ENCODE peak calls at places on chromosomes 3 and 15, in four cellular contexts. F, C, Z and I are unnamed samples.

GRCh38 chr3:49358884-49359225 is 702 bp upstream of the GPX1 start:
- DNase-seq in F (no peak), C (peak), Z (no peak), I (no peak)

GRCh38 chr3:188076176-188076575 is 77.8 kb upstream of the LPP start:
- DNase-seq in F (no peak), C (no peak), Z (no peak), I (no peak)

GRCh38 chr3:124559650-124560405 is 170.4 kb upstream of the UMPS start:
- DNase-seq in F (peak), C (peak), Z (peak), I (peak)

GRCh38 chr15:62444104-62445027 is 279.3 kb upstream of the C2CD4B start:
- DNase-seq in F (peak), C (no peak), Z (no peak), I (no peak)

GRCh38 chr3:19662516-19662915 is 271.5 kb downstream of the EFHB start:
- DNase-seq in F (no peak), C (no peak), Z (no peak), I (no peak)

GRCh38 chr3:96700322-96701315 is 113.8 kb upstream of the EPHA6 start:
- DNase-seq in F (no peak), C (no peak), Z (no peak), I (no peak)

GRCh38 chr3:71482771-71483170 is 100.8 kb downstream of the FOXP1 start:
- DNase-seq in F (no peak), C (no peak), Z (no peak), I (no peak)

GRCh38 chr15:95262866-95263564 is 1031.7 kb downstream of the MCTP2 start:
- DNase-seq in F (peak), C (no peak), Z (no peak), I (no peak)

GRCh38 chr15:54288049-54288448 is 309.8 kb downstream of the UNC13C start:
- DNase-seq in F (no peak), C (no peak), Z (no peak), I (no peak)

GRCh38 chr15:47991376-47991775 is 129.4 kb upstream of the SLC24A5 start:
- DNase-seq in F (peak), C (no peak), Z (no peak), I (no peak)

GRCh38 chr15:87733005-87733404 is 523.5 kb downstream of the NTRK3 start:
- DNase-seq in F (peak), C (no peak), Z (no peak), I (no peak)

GRCh38 chr15:90592144-90592887 is 62.6 kb downstream of the CRTC3 start:
- DNase-seq in F (peak), C (no peak), Z (no peak), I (no peak)

GRCh38 chr3:10516835-10517465 is 11.6 kb upstream of the ATP2B2 start:
- DNase-seq in F (no peak), C (no peak), Z (no peak), I (no peak)

GRCh38 chr3:190249414-190249813 is 72.8 kb downstream of the CLDN1 start:
- DNase-seq in F (no peak), C (no peak), Z (no peak), I (no peak)

GRCh38 chr3:13479332-13479581 is 849 bp upstream of the HDAC11 start:
- DNase-seq in F (peak), C (no peak), Z (peak), I (no peak)

GRCh38 chr3:190596341-190597285 is 82.7 kb downstream of the IL1RAP start:
- DNase-seq in F (no peak), C (no peak), Z (no peak), I (no peak)

GRCh38 chr3:72739521-72740466 is 108.5 kb downstream of the SHQ1 start:
- DNase-seq in F (peak), C (no peak), Z (peak), I (no peak)

GRCh38 chr15:90585863-90586262 is 56.1 kb downstream of the CRTC3 start:
- DNase-seq in F (peak), C (no peak), Z (no peak), I (no peak)

GRCh38 chr3:127803619-127804018 is 18.7 kb downstream of the MGLL start:
- DNase-seq in F (peak), C (no peak), Z (no peak), I (no peak)

GRCh38 chr3:63937661-63938651 is 25.8 kb upstream of the SCAANT1 start:
- DNase-seq in F (no peak), C (no peak), Z (no peak), I (no peak)

GRCh38 chr3:141279074-141279945 is 47.7 kb downstream of the PXYLP1 start:
- DNase-seq in F (peak), C (no peak), Z (peak), I (peak)
- TF ChIP-seq CTCF in F (peak), C (peak), Z (no peak), I (peak)

DNA sequence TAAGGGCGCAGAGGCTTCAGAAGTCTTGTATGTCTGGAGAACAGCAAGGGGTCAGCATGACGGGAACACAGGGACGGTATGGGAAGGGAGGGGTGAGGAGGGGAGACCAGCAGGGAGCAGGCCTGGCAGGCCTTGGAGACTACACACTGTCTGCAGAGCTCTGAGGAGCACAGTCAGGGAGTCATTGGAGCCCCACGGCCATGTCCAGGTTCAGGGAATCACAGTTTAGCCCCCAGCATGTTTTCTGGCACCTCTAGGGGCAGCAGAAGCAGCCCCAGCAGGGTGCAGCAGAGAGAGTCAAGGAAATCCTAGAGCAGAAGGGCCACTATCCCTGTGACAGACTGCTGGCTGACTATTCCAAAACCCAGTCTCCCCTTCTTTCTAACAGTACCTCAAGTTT is 3.2 kb downstream of the LAMP3 start:
- DNase-seq in F (no peak), C (no peak), Z (no peak), I (no peak)
- TF ChIP-seq CTCF in F (no peak), C (peak), Z (no peak), I (no peak)

GRCh38 chr15:77901921-77902750 is 175.4 kb downstream of the TBC1D2B start:
- DNase-seq in F (no peak), C (no peak), Z (no peak), I (no peak)
- TF ChIP-seq CTCF in F (no peak), C (no peak), Z (no peak), I (no peak)

GRCh38 chr3:66200147-66200546 is 20.7 kb upstream of the SLC25A26 start:
- DNase-seq in F (no peak), C (no peak), Z (peak), I (no peak)
- TF ChIP-seq CTCF in F (no peak), C (no peak), Z (no peak), I (no peak)